ENCODE peak calls at places on chromosome 10, in five cellular contexts. D, X, W, A and B are unnamed samples. For H3K36me3 and H3K9me3, the result is how much of the 10 kb centered on the place peaks cover.

GRCh38 chr10:109963439-109963838 is 40.1 kb upstream of the XPNPEP1 start:
- DNase-seq in D (no peak), X (no peak), W (no peak), A (no peak), B (no peak)

GRCh38 chr10:63573068-63573697 is 52.0 kb downstream of the REEP3 start:
- DNase-seq in D (no peak), X (no peak), W (no peak), A (no peak), B (no peak)

GRCh38 chr10:43667317-43667731 is 18.6 kb upstream of the ZNF32 start:
- DNase-seq in D (peak), X (no peak), W (peak), A (no peak), B (no peak)

GRCh38 chr10:117004627-117005453 is at the start of gene SHTN1:
- DNase-seq in D (peak), X (peak), W (peak), A (peak), B (peak)

GRCh38 chr10:33858326-33858725 is 523.9 kb upstream of the NRP1 start:
- DNase-seq in D (no peak), X (no peak), W (no peak), A (no peak), B (no peak)

GRCh38 chr10:84205049-84205852 is 10.9 kb downstream of the CDHR1 start:
- DNase-seq in D (peak), X (no peak), W (peak), A (peak), B (peak)

GRCh38 chr10:80204801-80205477 is 398 bp downstream of the ANXA11 start:
- DNase-seq in D (peak), X (peak), W (peak), A (no peak), B (peak)

GRCh38 chr10:23294638-23295247 is 49.9 kb downstream of the C10orf67 start:
- DNase-seq in D (peak), X (no peak), W (no peak), A (no peak), B (no peak)

GRCh38 chr10:1570652-1571051 is 166.7 kb downstream of the ADARB2 start:
- DNase-seq in D (peak), X (no peak), W (no peak), A (no peak), B (no peak)

GRCh38 chr10:47065903-47066302 is 154.7 kb downstream of the PTPN20 start:
- DNase-seq in D (no peak), X (no peak), W (no peak), A (no peak), B (no peak)
- H3K4me3 ChIP-seq in D (no peak), X (no peak), W (no peak), A (no peak), B (no peak)

GRCh38 chr10:13658864-13659685 is 72.3 kb downstream of the PRPF18 start:
- DNase-seq in D (no peak), X (no peak), W (no peak), A (peak), B (no peak)
- H3K36me3 ChIP-seq in D (under half), X (under half), W (half or more), A (under half), B (under half)

GRCh38 chr10:74784462-74784861 is 41.9 kb upstream of the KAT6B start:
- DNase-seq in D (no peak), X (no peak), W (no peak), A (no peak), B (no peak)

GRCh38 chr10:74775099-74775498 is 51.3 kb upstream of the KAT6B start:
- DNase-seq in D (no peak), X (no peak), W (no peak), A (no peak), B (no peak)

DNA sequence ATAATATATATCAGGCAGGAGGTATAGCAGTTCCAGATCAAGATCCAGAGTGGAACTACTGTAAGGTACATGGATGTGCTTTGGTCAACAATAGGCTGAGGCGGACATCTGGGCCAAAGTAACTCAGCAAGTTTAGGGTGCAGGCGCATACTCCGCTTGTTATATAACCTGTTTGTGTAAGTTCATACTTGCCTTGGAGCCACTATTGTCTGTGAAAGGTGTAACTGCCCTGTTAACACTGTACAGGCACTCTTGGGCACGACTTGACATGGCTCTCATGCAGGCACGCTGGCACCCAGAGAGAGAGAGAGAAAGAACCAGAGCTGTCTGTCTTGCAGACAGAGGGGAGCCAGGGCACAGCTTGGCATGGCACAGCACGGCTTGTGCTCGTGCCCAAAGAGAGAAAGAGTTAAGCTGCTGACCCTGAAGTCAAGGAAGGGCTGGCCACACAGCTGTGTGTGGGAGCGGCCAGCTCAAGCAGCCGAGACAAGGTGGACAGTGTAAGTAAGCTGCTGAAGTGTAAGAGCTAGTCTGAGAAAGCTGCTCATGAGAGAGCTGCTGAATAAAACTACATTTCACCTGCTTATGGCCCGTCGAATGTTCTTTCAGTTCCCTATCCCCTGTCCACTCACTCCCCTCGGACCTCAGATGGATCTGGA is 47.8 kb upstream of the KAT6B start:
- DNase-seq in D (no peak), X (no peak), W (no peak), A (no peak), B (no peak)
- H3K9me3 ChIP-seq in D (under half), X (under half), W (under half), A (under half), B (under half)

DNA sequence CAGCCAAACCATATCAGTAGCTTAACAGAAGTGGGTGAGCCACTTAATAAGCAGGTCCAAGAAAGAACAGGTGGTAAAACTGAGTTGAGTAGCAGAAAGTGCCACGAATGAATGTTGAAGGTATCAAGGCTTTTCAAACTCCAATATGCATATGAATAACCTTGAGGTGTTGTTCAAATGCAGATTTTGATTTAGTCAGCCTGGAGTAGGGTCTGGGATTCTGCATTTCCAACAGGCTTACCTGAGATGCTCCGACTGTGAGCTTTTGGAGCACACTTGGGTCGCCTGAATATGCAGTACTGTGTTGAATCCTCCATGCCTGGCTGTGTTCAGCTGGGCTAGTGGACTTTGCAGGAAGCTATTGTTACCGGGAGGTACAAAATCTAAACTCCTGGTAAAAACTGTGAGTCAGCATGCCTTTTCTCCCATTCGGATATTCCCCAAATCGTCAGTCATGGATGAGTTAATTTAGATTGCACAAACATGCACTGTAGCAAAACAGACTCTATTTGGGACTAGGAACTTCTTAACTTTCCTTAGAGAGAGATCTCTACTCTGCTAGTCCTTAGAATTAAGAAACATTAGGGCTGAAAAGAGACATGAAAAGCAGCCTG is 69.1 kb upstream of the PRKCQ start:
- DNase-seq in D (no peak), X (no peak), W (no peak), A (no peak), B (no peak)
- H3K4me3 ChIP-seq in D (no peak), X (no peak), W (no peak), A (no peak), B (no peak)

GRCh38 chr10:69484736-69485135 is 33.5 kb downstream of the TSPAN15 start:
- DNase-seq in D (no peak), X (no peak), W (no peak), A (no peak), B (no peak)
- H3K36me3 ChIP-seq in D (under half), X (under half), W (under half), A (under half), B (under half)

DNA sequence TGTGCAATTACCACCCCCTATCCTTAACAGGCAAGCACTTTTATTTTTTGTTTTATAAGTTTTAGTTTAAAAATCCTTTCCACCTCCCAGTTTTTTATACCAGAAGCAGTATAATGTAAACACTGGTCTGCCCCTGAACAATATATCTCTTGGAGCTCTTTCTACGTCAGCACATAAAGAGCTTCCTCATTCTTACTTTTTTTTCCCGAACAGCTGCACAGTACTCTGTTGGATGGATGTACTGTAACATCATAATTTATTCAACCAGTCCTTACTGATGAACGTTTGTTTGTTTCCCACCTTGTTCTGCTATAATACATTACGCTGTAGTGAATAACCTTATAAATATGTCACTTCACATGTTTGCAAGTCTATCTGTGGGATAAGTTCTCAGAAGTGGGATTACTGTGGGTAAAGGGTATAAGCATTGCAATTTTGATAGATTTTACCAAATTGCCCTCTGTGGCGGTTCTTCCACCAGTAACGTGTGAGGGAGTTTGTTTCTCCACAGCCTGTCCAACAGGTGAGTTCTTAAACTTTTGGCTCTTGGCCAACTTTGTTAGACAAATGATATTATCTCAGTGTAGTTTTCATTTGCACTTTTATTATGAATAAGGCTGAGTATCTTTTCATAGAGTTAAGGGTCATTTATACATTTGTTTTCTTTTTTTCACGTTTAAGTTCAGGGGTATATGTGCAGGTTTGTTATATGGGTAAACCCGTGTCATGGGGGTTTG is 32.8 kb downstream of the ADRA2A start:
- DNase-seq in D (no peak), X (no peak), W (no peak), A (no peak), B (no peak)
- H3K9me3 ChIP-seq in D (under half), X (under half), W (under half), A (under half), B (under half)

GRCh38 chr10:133388973-133389818 is 4.8 kb upstream of the MTG1 start:
- DNase-seq in D (no peak), X (peak), W (no peak), A (no peak), B (no peak)

GRCh38 chr10:133391761-133392518 is 2.0 kb upstream of the MTG1 start:
- DNase-seq in D (no peak), X (peak), W (no peak), A (no peak), B (no peak)

GRCh38 chr10:133393401-133394063 is 425 bp upstream of the MTG1 start:
- DNase-seq in D (no peak), X (peak), W (no peak), A (no peak), B (no peak)

GRCh38 chr10:133390597-133391248 is 3.2 kb upstream of the MTG1 start:
- DNase-seq in D (no peak), X (peak), W (no peak), A (no peak), B (no peak)

DNA sequence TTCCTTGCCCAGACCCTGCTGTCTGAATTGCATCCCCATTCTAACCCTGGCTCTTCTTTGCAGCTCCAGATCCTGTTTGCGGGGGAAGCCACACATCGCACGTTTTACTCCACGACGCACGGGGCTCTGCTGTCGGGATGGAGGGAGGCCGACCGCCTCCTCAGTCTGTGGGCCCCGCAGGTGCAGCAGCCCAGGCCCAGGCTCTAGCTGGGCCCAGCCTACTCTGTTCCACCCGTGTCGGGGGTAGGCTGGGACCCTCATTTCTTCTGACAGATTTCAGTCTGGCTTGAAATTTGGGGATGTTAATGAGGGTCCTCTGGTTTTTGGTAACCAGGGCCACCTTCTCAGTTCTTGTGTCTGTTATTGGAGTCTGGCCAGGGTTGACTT is 2.7 kb upstream of the MTG1 start:
- DNase-seq in D (no peak), X (no peak), W (no peak), A (no peak), B (no peak)
- H3K4me3 ChIP-seq in D (no peak), X (no peak), W (no peak), A (no peak), B (no peak)

GRCh38 chr10:77846718-77847311 is 79.7 kb downstream of the DLG5 start:
- DNase-seq in D (peak), X (peak), W (peak), A (peak), B (peak)

GRCh38 chr10:77854115-77854514 is 72.4 kb downstream of the DLG5 start:
- DNase-seq in D (no peak), X (no peak), W (no peak), A (no peak), B (no peak)

GRCh38 chr10:77849039-77849664 is 77.4 kb downstream of the DLG5 start:
- DNase-seq in D (peak), X (no peak), W (no peak), A (no peak), B (no peak)

GRCh38 chr10:77853256-77853655 is 73.3 kb downstream of the DLG5 start:
- DNase-seq in D (no peak), X (no peak), W (no peak), A (no peak), B (no peak)

GRCh38 chr10:77850620-77851231 is 75.8 kb downstream of the DLG5 start:
- DNase-seq in D (no peak), X (no peak), W (no peak), A (no peak), B (no peak)
- H3K36me3 ChIP-seq in D (under half), X (under half), W (under half), A (half or more), B (under half)

DNA sequence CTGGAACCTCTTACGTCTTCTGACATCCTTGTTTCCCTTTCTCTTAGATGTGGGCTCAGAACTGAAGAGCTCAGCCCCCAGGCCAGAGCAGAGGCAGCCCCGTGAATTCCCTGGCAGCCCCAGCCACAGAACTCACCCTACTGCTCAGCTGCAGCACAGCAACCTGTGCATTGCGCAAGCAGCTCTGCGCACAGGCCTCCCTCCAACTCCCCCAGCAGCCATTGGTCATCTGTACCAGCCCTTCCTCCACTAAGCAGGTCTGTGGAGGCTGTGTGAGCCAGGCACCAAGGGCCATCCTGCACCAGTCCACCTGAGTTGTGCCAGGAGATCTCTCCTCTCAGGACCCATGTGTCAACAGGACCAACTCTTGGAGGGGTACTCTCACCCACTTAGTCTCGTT is 54.5 kb downstream of the ZNF33B start:
- DNase-seq in D (no peak), X (no peak), W (no peak), A (no peak), B (no peak)
- H3K9me3 ChIP-seq in D (under half), X (under half), W (under half), A (under half), B (under half)